ENCODE peak calls at places on chromosomes 13 and 19, in eight cellular contexts. X is colonic mucosa; W is Calu3; L is CD4-positive, alpha-beta T cell; E is bronchial epithelial cell; C is H9; I is cardiac muscle cell; M is fibroblast of lung. S is an unnamed sample.

GRCh38 chr13:29936051-29936813 is 85.8 kb upstream of the UBL3 start:
- DNase-seq in I (no peak), M (no peak), X (no peak), L (no peak), C (no peak), E (no peak), W (no peak), S (no peak)

GRCh38 chr13:98959299-98959698 is 18.6 kb downstream of the DOCK9 start:
- DNase-seq in E (no peak), C (no peak), M (no peak), X (peak), W (no peak), L (no peak), I (no peak), S (no peak)

GRCh38 chr13:72539925-72540324 is 187.5 kb downstream of the MZT1 start:
- DNase-seq in I (no peak), E (no peak), X (no peak), C (no peak), L (no peak), W (no peak), M (no peak), S (no peak)

GRCh38 chr19:51339687-51340656 is 2.0 kb downstream of the VSIG10L start:
- DNase-seq in L (peak), E (peak), X (peak), C (peak), I (peak), W (peak), M (peak), S (peak)

GRCh38 chr13:47661076-47661475 is 340.0 kb downstream of the SUCLA2 start:
- DNase-seq in C (no peak), W (no peak), E (peak), L (no peak), M (peak), I (no peak), X (no peak), S (no peak)

GRCh38 chr19:47183579-47183978 is 47.4 kb downstream of the BBC3 start:
- DNase-seq in M (no peak), C (no peak), E (no peak), W (no peak), I (no peak), L (no peak), X (no peak), S (no peak)

GRCh38 chr13:77475345-77476084 is 60.0 kb upstream of the SCEL start:
- DNase-seq in I (no peak), L (no peak), X (no peak), C (no peak), W (no peak), M (no peak), E (no peak), S (no peak)

GRCh38 chr13:45456196-45456972 is 8.4 kb upstream of the COG3 start:
- DNase-seq in I (no peak), C (no peak), X (no peak), W (no peak), M (peak), E (peak), L (no peak), S (no peak)

GRCh38 chr13:94382520-94382919 is 97.0 kb downstream of the DCT start:
- DNase-seq in W (no peak), C (no peak), X (no peak), M (no peak), E (no peak), L (no peak), I (no peak), S (no peak)

GRCh38 chr13:35979378-35979911 is 151.7 kb downstream of the DCLK1 start:
- DNase-seq in C (no peak), L (no peak), X (peak), M (peak), W (no peak), I (no peak), E (peak), S (no peak)

GRCh38 chr13:27354379-27354778 is 70.0 kb upstream of the GTF3A start:
- DNase-seq in C (no peak), E (no peak), I (no peak), L (no peak), W (no peak), X (no peak), M (peak), S (no peak)

GRCh38 chr19:46082728-46083050 is 41.8 kb downstream of the IGFL3 start:
- DNase-seq in W (no peak), E (peak), L (no peak), X (no peak), M (no peak), C (no peak), I (no peak), S (no peak)

GRCh38 chr19:10061717-10062310 is 24.3 kb upstream of the SHFL start:
- DNase-seq in X (no peak), E (no peak), I (peak), M (no peak), W (no peak), L (no peak), C (peak), S (no peak)

DNA sequence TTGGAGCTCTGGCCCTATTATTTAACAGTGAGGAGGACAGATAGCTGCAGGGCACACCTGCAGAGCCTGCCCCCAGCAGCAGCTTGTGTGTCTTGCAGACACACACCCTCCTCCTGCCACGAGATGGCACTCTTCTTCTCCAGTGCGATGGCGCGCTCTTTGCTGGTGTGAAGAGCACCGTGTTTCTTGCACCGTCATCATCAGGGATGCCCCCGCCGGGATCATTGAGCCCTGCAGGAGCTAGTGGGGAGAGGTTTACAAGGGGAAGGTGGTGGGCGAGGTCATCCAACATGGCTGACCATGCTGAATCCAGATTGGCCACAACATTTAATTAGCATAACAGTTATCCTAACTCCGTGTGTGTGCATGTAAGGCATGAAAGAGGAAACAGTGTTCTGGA is 105.6 kb downstream of the RAB20 start:
- DNase-seq in X (peak), L (peak), C (peak), M (peak), W (peak), I (peak), E (peak), S (peak)
- TF ChIP-seq CTCF in X (peak), L (peak), C (peak), M (peak), W (peak), I (peak), E (peak), S (no peak)

GRCh38 chr19:29364999-29365398 is 152.0 kb upstream of the UQCRFS1 start:
- DNase-seq in E (no peak), X (no peak), I (no peak), W (no peak), L (no peak), M (no peak), C (no peak), S (no peak)
- TF ChIP-seq CTCF in E (no peak), X (no peak), I (no peak), W (no peak), L (peak), M (no peak), C (no peak), S (no peak)

GRCh38 chr13:102235689-102236088 is 166.2 kb downstream of the FGF14 start:
- DNase-seq in X (no peak), W (no peak), L (no peak), E (peak), M (no peak), I (no peak), C (no peak), S (no peak)
- TF ChIP-seq CTCF in X (no peak), W (no peak), L (no peak), E (no peak), M (no peak), I (no peak), C (no peak), S (no peak)

GRCh38 chr13:81051873-81052272 is 710.9 kb upstream of the SPRY2 start:
- DNase-seq in L (no peak), C (no peak), W (no peak), X (no peak), I (peak), M (peak), E (peak), S (no peak)
- TF ChIP-seq CTCF in L (no peak), C (peak), W (no peak), X (no peak), I (no peak), M (peak), E (no peak), S (no peak)

GRCh38 chr19:55213547-55213946 is 4.2 kb upstream of the PTPRH start:
- DNase-seq in X (no peak), L (no peak), W (no peak), M (no peak), E (no peak), C (no peak), I (no peak), S (no peak)

GRCh38 chr19:55210120-55210493 is 806 bp upstream of the PTPRH start:
- DNase-seq in W (peak), M (peak), C (no peak), E (peak), L (no peak), X (no peak), I (no peak), S (no peak)

GRCh38 chr19:55208880-55209429 is 346 bp downstream of the PTPRH start:
- DNase-seq in M (no peak), C (peak), E (no peak), I (no peak), L (no peak), X (no peak), W (no peak), S (no peak)

GRCh38 chr19:55209430-55210119 is at the start of gene PTPRH:
- DNase-seq in M (no peak), L (no peak), X (peak), C (no peak), E (no peak), I (no peak), W (peak), S (no peak)

DNA sequence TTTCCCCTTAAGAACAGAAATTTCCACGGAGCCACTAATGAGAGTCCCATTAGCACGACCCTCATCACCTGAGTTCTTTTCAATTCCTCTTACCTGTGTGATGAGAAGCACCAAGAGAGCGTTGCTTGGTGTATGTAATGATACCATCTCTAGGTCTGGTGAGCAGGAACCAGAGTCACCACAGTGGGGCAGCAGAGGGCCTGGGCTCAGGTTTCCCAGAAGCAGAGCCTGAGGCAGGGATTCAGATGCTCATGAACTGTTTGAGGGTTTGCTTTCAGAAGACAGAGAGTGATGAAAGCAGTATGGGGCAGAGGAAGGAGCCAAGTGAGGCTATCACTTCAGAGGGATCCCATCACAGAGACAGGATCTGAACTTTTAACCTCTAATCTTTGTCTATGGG is 3.1 kb upstream of the PTPRH start:
- DNase-seq in E (no peak), C (no peak), X (peak), W (peak), M (no peak), I (no peak), L (peak), S (no peak)
- TF ChIP-seq CTCF in E (no peak), C (peak), X (peak), W (peak), M (peak), I (peak), L (no peak), S (peak)

GRCh38 chr19:16373079-16373478 is 48.5 kb downstream of the KLF2 start:
- DNase-seq in M (no peak), W (no peak), L (no peak), I (no peak), C (no peak), X (no peak), E (no peak), S (no peak)
- TF ChIP-seq CTCF in M (no peak), W (no peak), L (no peak), I (no peak), C (no peak), X (no peak), E (no peak), S (no peak)

S was measured in mesothelial cell of epicardium.